ENCODE peak calls at places on chromosomes 13 and 19, in five cellular contexts. W, X, V, Q and A are unnamed samples.

GRCh38 chr19:3701200-3701599 is 932 bp upstream of the PIP5K1C start:
- DNase-seq in X (no peak), Q (no peak), V (no peak), W (no peak), A (no peak)

GRCh38 chr13:110436276-110436675 is 125.2 kb downstream of the RAB20 start:
- DNase-seq in Q (no peak), X (no peak), V (no peak), W (no peak), A (no peak)

GRCh38 chr13:111407381-111408131 is 87.1 kb downstream of the TEX29 start:
- DNase-seq in Q (no peak), W (no peak), V (no peak), X (no peak), A (no peak)

GRCh38 chr19:11345122-11345752 is 831 bp downstream of the TMEM205 start:
- DNase-seq in W (no peak), X (no peak), V (peak; percentile 61), Q (no peak), A (no peak)

GRCh38 chr13:113410472-113411201 is 42.7 kb downstream of the ADPRHL1 start:
- DNase-seq in W (no peak), V (peak; percentile 86), Q (no peak), X (no peak), A (no peak)

GRCh38 chr19:4352701-4353121 is 9.3 kb downstream of the MPND start:
- DNase-seq in W (no peak), V (peak; percentile 56), X (peak; percentile 32), Q (no peak), A (peak; percentile 76)

GRCh38 chr13:42041017-42041683 is 7.3 kb upstream of the DGKH start:
- DNase-seq in W (peak; percentile 60), X (no peak), V (no peak), Q (no peak), A (peak; percentile 73)

GRCh38 chr13:24564881-24565280 is 52.3 kb upstream of the PARP4 start:
- DNase-seq in Q (no peak), X (no peak), V (no peak), W (no peak), A (no peak)

GRCh38 chr19:41405776-41406175 is 8.2 kb downstream of the BCKDHA start:
- DNase-seq in W (no peak), V (no peak), X (no peak), Q (no peak), A (no peak)

GRCh38 chr13:83008496-83008895 is 873.8 kb downstream of the SLITRK1 start:
- DNase-seq in X (no peak), Q (no peak), V (no peak), W (no peak), A (no peak)

GRCh38 chr13:73981595-73981994 is 152.6 kb downstream of the KLF12 start:
- DNase-seq in X (no peak), V (no peak), W (no peak), Q (no peak), A (no peak)

GRCh38 chr19:4007836-4008539 is 452 bp downstream of the PIAS4 start:
- DNase-seq in Q (no peak), X (peak; percentile 11), W (no peak), V (no peak), A (no peak)

GRCh38 chr13:101978546-101979315 is 423.1 kb downstream of the FGF14 start:
- DNase-seq in V (no peak), Q (no peak), X (no peak), W (no peak), A (no peak)

GRCh38 chr13:49216334-49216733 is 3.8 kb upstream of the MLNR start:
- DNase-seq in W (no peak), V (no peak), X (no peak), Q (no peak), A (no peak)